ENCODE peak calls at places on chromosomes 11 and 22, in seven cellular contexts. U, W, S, H, E, C and K are unnamed samples.

GRCh38 chr22:50174382-50175190 is 4.1 kb downstream of the PANX2 start:
- DNase-seq in U (no peak), W (no peak), S (no peak), H (no peak), E (no peak), C (no peak), K (no peak)

GRCh38 chr22:44024288-44024908 is at the start of gene PARVB:
- DNase-seq in U (peak; percentile 47), W (peak; percentile 45), S (no peak), H (no peak), E (no peak), C (peak; percentile 66), K (no peak)

GRCh38 chr11:134949121-134949591 is 537.1 kb upstream of the B3GAT1 start:
- DNase-seq in U (no peak), W (no peak), S (no peak), H (no peak), E (peak; percentile 79), C (no peak), K (no peak)

GRCh38 chr11:73184953-73185671 is 33.0 kb upstream of the P2RY2 start:
- DNase-seq in U (peak; percentile 70), W (peak; percentile 68), S (peak; percentile 80), H (peak; percentile 82), E (no peak), C (peak; percentile 91), K (peak; percentile 20)

GRCh38 chr22:18114495-18114894 is 3.9 kb downstream of the TUBA8 start:
- DNase-seq in U (no peak), W (no peak), S (no peak), H (no peak), E (no peak), C (no peak), K (no peak)

GRCh38 chr11:55949330-55949729 is 13.1 kb upstream of the OR5I1 start:
- DNase-seq in U (no peak), W (no peak), S (no peak), H (peak; percentile 34), E (no peak), C (peak; percentile 61), K (no peak)

GRCh38 chr11:9747229-9747628 is 83.4 kb downstream of the SWAP70 start:
- DNase-seq in U (no peak), W (no peak), S (no peak), H (no peak), E (no peak), C (no peak), K (no peak)

GRCh38 chr11:44110231-44110679 is 14.8 kb downstream of the EXT2 start:
- DNase-seq in U (peak; percentile 70), W (peak; percentile 64), S (no peak), H (peak; percentile 50), E (no peak), C (peak; percentile 84), K (peak; percentile 32)

GRCh38 chr11:113048820-113049555 is 87.8 kb downstream of the NCAM1 start:
- DNase-seq in U (no peak), W (no peak), S (peak; percentile 63), H (no peak), E (no peak), C (no peak), K (no peak)

GRCh38 chr11:112525270-112525669 is 264.6 kb upstream of the PLET1 start:
- DNase-seq in U (no peak), W (no peak), S (no peak), H (no peak), E (no peak), C (peak; percentile 38), K (no peak)

GRCh38 chr22:19497245-19497644 is 17.5 kb downstream of the CDC45 start:
- DNase-seq in U (no peak), W (no peak), S (no peak), H (no peak), E (no peak), C (no peak), K (no peak)

GRCh38 chr11:66318576-66318970 is 1.7 kb upstream of the CD248 start:
- DNase-seq in U (no peak), W (no peak), S (no peak), H (no peak), E (no peak), C (no peak), K (no peak)

GRCh38 chr11:118916842-118917388 is 8.8 kb downstream of the BCL9L start:
- DNase-seq in U (peak; percentile 59), W (peak; percentile 79), S (peak; percentile 96), H (peak; percentile 83), E (peak; percentile 92), C (peak; percentile 96), K (no peak)

DNA sequence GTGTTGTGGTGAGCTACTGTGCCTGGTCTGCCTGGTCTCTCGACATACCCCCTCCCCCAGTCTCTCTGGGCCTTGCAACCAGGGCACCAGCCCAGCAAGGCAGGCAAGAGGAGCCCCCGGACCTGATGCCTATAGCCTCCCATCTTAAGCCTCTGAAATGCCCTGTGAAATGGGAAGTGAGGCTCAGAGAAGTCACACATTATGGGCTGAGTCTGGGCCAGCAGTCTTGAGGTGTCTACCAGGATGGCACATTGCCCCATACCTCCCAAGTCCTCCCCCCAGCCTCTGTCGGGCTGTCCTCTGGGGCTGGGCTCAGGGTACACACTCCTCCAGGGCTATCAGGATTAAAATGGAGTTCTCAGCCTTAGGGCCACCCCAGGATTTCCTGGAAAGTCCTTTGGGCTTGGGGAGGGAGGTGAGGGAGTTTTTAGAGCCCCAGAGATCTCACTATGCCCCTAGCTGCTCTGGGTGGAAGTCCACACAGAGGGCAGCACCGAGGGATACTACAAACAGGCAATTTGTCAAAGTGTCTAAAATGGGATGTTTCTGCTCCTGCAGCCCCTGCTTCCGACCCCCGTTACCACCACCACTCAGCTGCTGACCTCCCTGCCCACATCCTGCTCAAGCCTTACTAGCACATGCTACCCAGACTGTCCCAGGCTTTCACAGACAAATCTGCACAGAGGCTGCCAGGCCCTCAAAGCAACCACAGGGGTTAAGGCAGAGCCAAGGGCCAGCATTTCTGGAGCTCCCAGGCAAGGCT is 3.1 kb upstream of the SH3BP1 start:
- DNase-seq in U (no peak), W (no peak), S (no peak), H (no peak), E (no peak), C (no peak), K (no peak)
- TF ChIP-seq CTCF in U (peak; percentile 48), W (peak; percentile 23), S (no peak), H (peak; percentile 45), E (no peak), C (peak; percentile 61), K (no peak)

GRCh38 chr11:64342869-64343739 is 3.1 kb downstream of the CCDC88B start:
- DNase-seq in U (no peak), W (no peak), S (no peak), H (peak; percentile 64), E (peak; percentile 69), C (no peak), K (no peak)
- H3K27ac ChIP-seq in U (no peak overlapping the region), W (no peak overlapping the region), S (no peak overlapping the region), H (no peak overlapping the region), E (no peak overlapping the region), C (no peak overlapping the region), K (no peak overlapping the region)

DNA sequence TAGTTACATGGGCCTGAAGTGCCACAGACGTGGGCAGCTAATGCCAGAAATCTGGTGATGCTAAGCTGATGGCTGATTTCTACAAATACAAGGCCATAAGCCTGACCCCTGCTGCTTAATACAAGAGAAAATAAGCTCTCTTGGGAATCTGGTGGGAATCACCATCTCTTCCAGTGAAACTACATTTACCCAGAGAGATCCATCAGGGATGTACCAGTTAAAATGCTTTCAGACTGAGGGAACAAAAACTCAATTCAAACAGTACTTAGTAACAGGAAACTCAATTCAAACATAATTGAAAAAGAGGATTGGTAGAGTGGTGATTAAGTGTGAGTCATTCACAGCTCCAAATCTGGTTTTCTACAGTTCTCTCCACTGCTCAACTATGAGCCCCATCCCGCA is 1.7 kb upstream of the CAVIN3 start:
- DNase-seq in U (peak; percentile 5), W (peak; percentile 67), S (peak; percentile 40), H (no peak), E (no peak), C (peak; percentile 50), K (no peak)
- TF ChIP-seq CTCF in U (no peak), W (no peak), S (no peak), H (no peak), E (no peak), C (no peak), K (no peak)

GRCh38 chr11:122494171-122494570 is 161.4 kb upstream of the UBASH3B start:
- DNase-seq in U (no peak), W (no peak), S (no peak), H (no peak), E (no peak), C (no peak), K (no peak)

GRCh38 chr11:122486793-122487495 is 168.6 kb upstream of the UBASH3B start:
- DNase-seq in U (peak; percentile 12), W (peak; percentile 20), S (no peak), H (peak; percentile 70), E (no peak), C (peak; percentile 88), K (no peak)

GRCh38 chr11:122488892-122489291 is 166.6 kb upstream of the UBASH3B start:
- DNase-seq in U (no peak), W (no peak), S (no peak), H (no peak), E (no peak), C (no peak), K (no peak)

GRCh38 chr11:122487669-122488068 is 167.9 kb upstream of the UBASH3B start:
- DNase-seq in U (no peak), W (no peak), S (no peak), H (no peak), E (no peak), C (no peak), K (no peak)

DNA sequence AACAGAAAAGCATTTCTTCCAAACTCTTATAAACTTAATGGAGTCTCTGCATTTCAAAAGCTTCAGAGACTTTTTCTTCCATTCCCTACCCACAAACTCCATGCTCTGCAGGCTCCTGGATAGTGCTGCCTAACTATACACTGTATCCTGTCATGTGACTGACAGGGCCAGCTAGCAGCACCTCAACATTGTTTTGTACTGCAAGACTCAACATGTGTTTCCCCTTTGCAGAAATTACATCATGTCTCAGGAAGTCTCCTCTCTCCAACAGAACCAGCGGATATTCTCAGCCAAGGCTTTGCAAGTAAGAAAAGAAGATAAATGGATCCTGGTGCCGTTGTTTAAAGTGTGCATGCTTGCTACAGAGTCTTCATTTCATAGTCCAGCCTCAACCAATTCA is 164.0 kb upstream of the UBASH3B start:
- DNase-seq in U (no peak), W (no peak), S (no peak), H (no peak), E (no peak), C (no peak), K (no peak)
- H3K27ac ChIP-seq in U (no peak overlapping the region), W (no peak overlapping the region), S (no peak overlapping the region), H (no peak overlapping the region), E (no peak overlapping the region), C (no peak overlapping the region), K (no peak overlapping the region)

GRCh38 chr11:46127150-46127638 is 5.9 kb upstream of the PHF21A start:
- DNase-seq in U (no peak), W (peak; percentile 23), S (peak; percentile 81), H (no peak), E (no peak), C (no peak), K (peak; percentile 33)
- TF ChIP-seq CTCF in U (peak; percentile 68), W (peak; percentile 40), S (peak; percentile 66), H (peak; percentile 51), E (no peak), C (peak; percentile 58), K (peak; percentile 22)